ENCODE peak calls at places on chromosome 13, in five cellular contexts. W is HT-29, U is anterior cingulate cortex, X is K562, K is HuH-7. C is an unnamed sample.

GRCh38 chr13:57630661-57631606 is 610 bp upstream of the PCDH17 start:
- DNase-seq in W (no peak), U (peak; percentile 44), X (no peak), K (no peak), C (no peak)

GRCh38 chr13:66992183-66992582 is 238.0 kb downstream of the PCDH9 start:
- DNase-seq in W (peak; percentile 12), U (no peak), X (no peak), K (no peak), C (no peak)

GRCh38 chr13:107365466-107366215 is 797.7 kb upstream of the ARGLU1 start:
- DNase-seq in W (no peak), U (no peak), X (no peak), K (no peak), C (no peak)

GRCh38 chr13:99323488-99323887 is 16.3 kb upstream of the GPR183 start:
- DNase-seq in W (no peak), U (no peak), X (no peak), K (no peak), C (no peak)

GRCh38 chr13:107882708-107883560 is 332.4 kb downstream of the LIG4 start:
- DNase-seq in W (no peak), U (no peak), X (peak; percentile 73), K (no peak), C (no peak)

GRCh38 chr13:40130871-40131636 is 475.6 kb downstream of the COG6 start:
- DNase-seq in W (no peak), U (no peak), X (no peak), K (no peak), C (peak; percentile 47)

GRCh38 chr13:73000027-73000674 is 58.7 kb upstream of the KLF5 start:
- DNase-seq in W (peak; percentile 28), U (no peak), X (no peak), K (no peak), C (peak; percentile 49)

GRCh38 chr13:23724196-23724970 is 154.2 kb downstream of the TNFRSF19 start:
- DNase-seq in W (no peak), U (no peak), X (no peak), K (no peak), C (no peak)

GRCh38 chr13:29937836-29938235 is 87.4 kb upstream of the UBL3 start:
- DNase-seq in W (peak; percentile 24), U (no peak), X (no peak), K (no peak), C (no peak)

GRCh38 chr13:74730556-74731331 is 596.5 kb upstream of the KLF12 start:
- DNase-seq in W (no peak), U (no peak), X (no peak), K (no peak), C (no peak)

GRCh38 chr13:109211616-109212015 is 574.8 kb downstream of the IRS2 start:
- DNase-seq in W (no peak), U (no peak), X (no peak), K (no peak), C (no peak)

GRCh38 chr13:21402586-21403307 is 56.4 kb downstream of the ZDHHC20 start:
- DNase-seq in W (peak; percentile 53), U (no peak), X (no peak), K (no peak), C (no peak)

GRCh38 chr13:25847635-25848616 is 203.9 kb downstream of the SHISA2 start:
- DNase-seq in W (no peak), U (no peak), X (no peak), K (no peak), C (no peak)

GRCh38 chr13:114144606-114145244 is 12.3 kb upstream of the RASA3 start:
- DNase-seq in W (no peak), U (no peak), X (no peak), K (no peak), C (no peak)

GRCh38 chr13:103283451-103283820 is 217.2 kb upstream of the SLC10A2 start:
- DNase-seq in W (no peak), U (no peak), X (no peak), K (no peak), C (no peak)

GRCh38 chr13:101490400-101491015 is 38.0 kb downstream of the ITGBL1 start:
- DNase-seq in W (peak; percentile 14), U (no peak), X (no peak), K (no peak), C (no peak)

GRCh38 chr13:37608750-37609339 is 10.3 kb upstream of the POSTN start:
- DNase-seq in W (peak; percentile 9), U (no peak), X (no peak), K (no peak), C (no peak)

GRCh38 chr13:63092461-63092860 is 1676.8 kb upstream of the PCDH20 start:
- DNase-seq in W (no peak), U (no peak), X (no peak), K (no peak), C (no peak)

C was measured in small intestine.